ENCODE peak calls at places on chromosomes 13 and 19, in ten cellular contexts. S is mesenteric fat pad; Y is fibroblast of villous mesenchyme; I is WTC11; P is GM04503; E is activated CD8-positive, alpha-beta T cell treated with anti-CD3 and anti-CD28 coated beads for 36 hours; K is germinal center; J is kidney tubule cell; D is cardiac fibroblast; R is occipital lobe. N is an unnamed sample.

GRCh38 chr13:21522130-21522529 is 63.0 kb upstream of the ZDHHC20 start:
- DNase-seq in S (no peak), Y (no peak), I (no peak), P (no peak), E (no peak), K (no peak), J (no peak), D (no peak), R (no peak), N (no peak)

GRCh38 chr13:106493569-106493968 is 41.9 kb downstream of the EFNB2 start:
- DNase-seq in S (no peak), Y (peak; percentile 22), I (no peak), P (no peak), E (no peak), K (peak; percentile 32), J (no peak), D (no peak), R (no peak), N (no peak)

GRCh38 chr13:30802953-30803478 is 67.7 kb downstream of the ALOX5AP start:
- DNase-seq in S (peak; percentile 96), Y (peak; percentile 85), I (peak; percentile 88), P (peak; percentile 26), E (peak; percentile 88), K (peak; percentile 80), J (peak; percentile 90), D (peak; percentile 84), R (peak; percentile 77), N (peak; percentile 88)

GRCh38 chr19:15161028-15161984 is 39.5 kb downstream of the NOTCH3 start:
- DNase-seq in S (no peak), Y (peak; percentile 31), I (peak; percentile 43), P (no peak), E (no peak), K (peak; percentile 65), J (peak; percentile 10), D (peak; percentile 56), R (no peak), N (no peak)

GRCh38 chr19:35451278-35452096 is 3.4 kb downstream of the FFAR2 start:
- DNase-seq in S (no peak), Y (no peak), I (no peak), P (no peak), E (peak; percentile 60), K (no peak), J (no peak), D (no peak), R (no peak), N (no peak)

GRCh38 chr13:22945321-22946226 is 235.2 kb upstream of the SGCG start:
- DNase-seq in S (no peak), Y (no peak), I (no peak), P (no peak), E (no peak), K (no peak), J (no peak), D (no peak), R (no peak), N (no peak)

GRCh38 chr13:79540504-79540903 is 59.5 kb downstream of the NDFIP2 start:
- DNase-seq in S (no peak), Y (no peak), I (no peak), P (no peak), E (no peak), K (no peak), J (no peak), D (no peak), R (no peak), N (no peak)

GRCh38 chr19:19406878-19407639 is 1.6 kb downstream of the GATAD2A start:
- DNase-seq in S (no peak), Y (peak; percentile 68), I (no peak), P (no peak), E (peak; percentile 75), K (no peak), J (peak; percentile 66), D (peak; percentile 63), R (peak; percentile 17), N (peak; percentile 42)

GRCh38 chr19:35037716-35038622 is 3.6 kb upstream of the HPN start:
- DNase-seq in S (no peak), Y (no peak), I (no peak), P (no peak), E (no peak), K (peak; percentile 60), J (peak; percentile 66), D (peak; percentile 56), R (peak; percentile 59), N (no peak)

GRCh38 chr19:44051654-44052402 is at the start of gene ZNF223:
- DNase-seq in S (peak; percentile 94), Y (peak; percentile 91), I (peak; percentile 95), P (peak; percentile 81), E (peak; percentile 50), K (peak; percentile 32), J (peak; percentile 94), D (peak; percentile 92), R (peak; percentile 97), N (peak; percentile 97)

GRCh38 chr19:15231256-15231655 is 992 bp downstream of the EPHX3 start:
- DNase-seq in S (no peak), Y (no peak), I (no peak), P (no peak), E (no peak), K (no peak), J (no peak), D (no peak), R (no peak), N (no peak)

GRCh38 chr13:95630593-95630992 is 13.9 kb downstream of the DZIP1 start:
- DNase-seq in S (no peak), Y (no peak), I (no peak), P (no peak), E (no peak), K (no peak), J (no peak), D (no peak), R (no peak), N (no peak)

GRCh38 chr19:392375-392970 is 16.5 kb downstream of the C2CD4C start:
- DNase-seq in S (no peak), Y (no peak), I (no peak), P (no peak), E (peak; percentile 31), K (no peak), J (no peak), D (no peak), R (no peak), N (no peak)

GRCh38 chr13:75180805-75181455 is 301.0 kb downstream of the TBC1D4 start:
- DNase-seq in S (no peak), Y (peak; percentile 4), I (no peak), P (no peak), E (no peak), K (no peak), J (peak; percentile 67), D (peak; percentile 72), R (no peak), N (no peak)

GRCh38 chr13:22926176-22927007 is 254.4 kb upstream of the SGCG start:
- DNase-seq in S (no peak), Y (peak; percentile 85), I (peak; percentile 79), P (no peak), E (no peak), K (no peak), J (peak; percentile 89), D (no peak), R (peak; percentile 21), N (peak; percentile 60)

GRCh38 chr13:76837811-76838210 is 48.4 kb downstream of the KCTD12 start:
- DNase-seq in S (no peak), Y (no peak), I (no peak), P (no peak), E (no peak), K (no peak), J (no peak), D (no peak), R (no peak), N (no peak)

GRCh38 chr19:11381535-11382369 is 2.4 kb downstream of the EPOR start:
- DNase-seq in S (no peak), Y (peak; percentile 86), I (peak; percentile 89), P (no peak), E (peak; percentile 95), K (peak; percentile 82), J (peak; percentile 83), D (peak; percentile 96), R (peak; percentile 37), N (peak; percentile 55)